ENCODE peak calls at places on chromosomes 12 and 14, in five cellular contexts. N, S, Z, J and Q are unnamed samples.

GRCh38 chr14:80927385-80927989 is 14.1 kb downstream of the CEP128 start:
- DNase-seq in N (no peak), S (no peak), Z (no peak), J (no peak), Q (no peak)

GRCh38 chr14:40394634-40395340 is 962.6 kb upstream of the FBXO33 start:
- DNase-seq in N (no peak), S (no peak), Z (no peak), J (no peak), Q (no peak)

GRCh38 chr12:124428136-124428791 is 133.4 kb downstream of the RFLNA start:
- DNase-seq in N (no peak), S (peak), Z (no peak), J (no peak), Q (no peak)

GRCh38 chr14:51448831-51449665 is 202.7 kb upstream of the FRMD6 start:
- DNase-seq in N (no peak), S (no peak), Z (no peak), J (no peak), Q (no peak)

GRCh38 chr12:14949631-14950030 is 11.3 kb upstream of the ERP27 start:
- DNase-seq in N (no peak), S (no peak), Z (no peak), J (no peak), Q (no peak)

GRCh38 chr12:44788731-44789130 is 87.4 kb downstream of the NELL2 start:
- DNase-seq in N (no peak), S (no peak), Z (no peak), J (no peak), Q (no peak)

GRCh38 chr12:113722747-113723146 is 243.4 kb downstream of the RBM19 start:
- DNase-seq in N (no peak), S (no peak), Z (no peak), J (no peak), Q (no peak)

GRCh38 chr14:94066089-94066676 is 14.8 kb downstream of the DDX24 start:
- DNase-seq in N (peak), S (no peak), Z (no peak), J (peak), Q (no peak)

GRCh38 chr12:125276567-125276966 is 211.3 kb downstream of the AACS start:
- DNase-seq in N (no peak), S (no peak), Z (no peak), J (no peak), Q (no peak)

GRCh38 chr12:101570022-101570421 is 24.7 kb upstream of the MYBPC1 start:
- DNase-seq in N (peak), S (no peak), Z (no peak), J (peak), Q (no peak)

DNA sequence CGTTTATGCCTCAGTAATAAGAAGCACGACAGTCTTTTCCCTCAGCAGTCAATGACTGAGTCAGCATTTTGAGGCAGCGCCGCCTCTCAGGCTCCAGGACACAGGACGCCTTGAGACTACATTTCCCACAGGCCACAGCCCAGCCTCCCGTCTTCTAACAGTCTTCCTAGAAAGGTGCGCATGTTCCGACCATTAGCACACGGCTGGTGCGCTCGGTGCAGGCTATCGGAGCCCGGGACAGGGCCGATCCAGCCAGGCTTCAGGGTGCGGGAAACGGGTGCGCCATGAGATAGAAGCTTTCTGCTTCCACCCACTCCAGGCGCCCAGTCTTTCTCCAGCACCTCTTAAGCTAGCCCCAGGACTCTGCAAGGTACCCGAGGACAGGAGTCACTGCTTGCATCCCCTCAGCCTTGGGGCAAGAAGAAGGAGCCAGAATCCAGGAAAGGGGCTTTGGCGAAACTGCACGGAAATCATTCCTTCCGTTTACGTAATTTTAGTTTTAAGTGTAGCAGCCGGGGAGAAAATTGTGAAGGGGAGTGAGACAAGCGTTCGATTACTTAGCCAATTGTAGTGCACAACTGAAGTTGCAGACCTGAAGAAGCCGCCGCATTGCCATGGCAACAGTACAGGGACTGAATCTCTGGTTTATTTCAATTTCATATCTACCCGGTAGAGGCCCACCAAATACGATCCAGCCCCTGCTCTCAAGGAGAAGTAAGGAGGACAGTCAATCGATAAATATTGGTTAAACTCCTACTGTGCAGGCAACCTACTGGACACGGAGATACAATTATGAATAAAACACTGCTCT is 53.9 kb downstream of the ZNF641 start:
- DNase-seq in N (peak), S (peak), Z (peak), J (no peak), Q (peak)
- H3K27ac ChIP-seq in N (peak), S (peak), Z (no peak), J (no peak), Q (no peak)

DNA sequence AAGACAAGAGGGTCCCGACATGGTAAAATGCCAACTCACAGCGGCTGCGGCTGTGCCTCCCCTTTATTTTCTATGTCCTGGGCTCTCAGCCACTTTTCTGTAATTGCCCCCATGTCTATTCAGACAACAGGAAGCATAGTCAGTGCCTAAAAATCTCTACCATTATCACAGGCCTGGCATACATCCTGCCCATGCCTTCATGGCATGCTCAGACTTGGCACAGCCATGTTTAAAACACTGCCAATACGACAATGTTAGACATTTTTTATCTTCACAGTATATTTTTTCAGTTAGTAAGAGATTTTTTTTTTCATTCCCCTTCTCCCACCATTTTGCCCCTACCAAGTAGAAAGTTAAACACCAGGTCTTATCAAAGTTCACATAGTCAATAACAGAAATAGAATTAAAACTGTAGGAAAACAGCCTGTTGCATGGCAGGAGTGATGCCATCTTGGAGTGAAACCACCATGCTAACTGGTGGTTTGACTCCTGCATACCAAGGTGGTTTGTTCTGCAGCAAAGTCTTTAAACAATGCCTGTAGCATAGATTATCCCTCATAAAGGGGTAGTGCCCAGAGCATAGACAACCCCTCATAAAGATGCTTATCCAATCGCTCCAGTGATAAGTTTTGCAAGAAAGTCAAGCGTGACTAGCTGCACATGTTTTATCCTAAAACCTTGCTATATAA is 18.9 kb upstream of the CERS5 start:
- DNase-seq in N (no peak), S (no peak), Z (no peak), J (no peak), Q (no peak)
- H3K4me3 ChIP-seq in N (no peak), S (no peak), Z (no peak), J (no peak), Q (no peak)

GRCh38 chr12:105750096-105750495 is 388.7 kb downstream of the NUAK1 start:
- DNase-seq in N (no peak), S (no peak), Z (no peak), J (no peak), Q (no peak)
- TF ChIP-seq EP300 in N (no peak), S (no peak), Z (no peak), J (no peak), Q (no peak)

DNA sequence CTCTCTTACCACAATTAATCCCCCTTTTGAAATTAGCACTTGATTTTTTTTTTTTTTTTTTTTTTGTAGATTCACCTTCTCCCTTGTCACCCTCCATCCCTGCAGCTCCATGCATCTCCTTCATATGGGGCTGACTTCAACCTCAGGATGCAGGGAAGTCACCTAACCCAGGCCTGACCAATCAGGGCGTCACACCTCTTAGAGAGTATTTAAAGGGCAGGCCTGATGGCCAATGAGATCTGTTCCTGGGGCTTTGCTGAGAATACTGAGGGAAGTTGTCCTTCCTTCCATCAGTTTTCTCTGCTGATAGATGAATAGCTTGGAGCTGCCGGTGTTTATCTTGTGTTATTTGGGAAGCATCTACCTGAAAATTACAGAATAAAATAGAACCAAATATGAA is 1104.7 kb upstream of the TMEM132C start:
- DNase-seq in N (peak), S (no peak), Z (no peak), J (no peak), Q (no peak)
- H3K27ac ChIP-seq in N (no peak), S (no peak), Z (no peak), J (no peak), Q (no peak)

DNA sequence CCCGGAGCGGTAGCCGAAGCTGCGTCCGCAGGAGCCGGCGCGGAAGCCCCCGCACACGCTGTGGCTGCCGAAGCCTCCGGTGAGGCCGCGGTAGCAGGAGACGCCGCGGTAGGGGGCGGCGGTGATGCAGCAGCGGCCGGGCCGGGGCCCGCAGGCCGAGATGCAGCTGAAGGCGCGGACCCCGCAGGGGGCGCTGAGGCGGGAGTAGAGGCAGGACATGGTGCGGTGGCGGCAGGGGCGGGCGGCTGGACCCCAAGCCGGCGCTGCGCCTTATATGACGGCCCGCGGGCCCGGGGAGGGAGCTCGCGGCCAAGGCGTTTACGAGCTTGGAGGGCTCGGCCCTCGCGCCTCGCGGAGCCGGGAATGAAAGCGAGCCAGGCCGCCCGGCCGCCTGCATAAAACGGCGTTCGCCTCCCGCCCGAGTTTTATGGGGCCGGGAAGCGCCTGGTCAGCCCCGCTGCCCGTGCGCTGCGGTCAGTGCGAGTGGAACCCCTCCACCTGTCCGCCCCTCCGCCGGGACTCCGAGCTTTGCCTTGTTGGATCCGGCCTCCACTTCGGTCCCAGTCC is 16.0 kb upstream of the KRT86 start:
- DNase-seq in N (no peak), S (no peak), Z (peak), J (no peak), Q (peak)
- H3K4me3 ChIP-seq in N (no peak), S (no peak), Z (peak), J (no peak), Q (peak)

DNA sequence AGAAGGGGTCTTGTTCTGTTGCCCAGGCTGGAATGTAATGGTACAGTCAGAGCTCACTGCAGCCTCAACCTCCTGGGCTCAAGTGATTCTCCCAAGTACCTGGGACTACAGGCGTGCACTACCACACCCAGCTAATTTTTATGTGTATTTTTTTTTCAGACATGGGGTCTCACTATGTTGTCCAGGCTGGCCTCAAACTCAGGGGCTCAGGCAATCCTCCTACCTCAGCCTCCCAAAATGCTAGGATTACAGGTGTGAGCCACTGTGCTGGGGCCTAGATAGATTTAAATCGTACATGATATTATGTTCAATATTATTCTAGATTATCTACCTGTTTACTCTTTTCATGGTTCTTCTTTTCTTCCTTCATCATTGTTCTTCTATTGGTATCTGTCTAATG is 61.5 kb downstream of the IFT81 start:
- DNase-seq in N (no peak), S (no peak), Z (no peak), J (no peak), Q (no peak)
- TF ChIP-seq EP300 in N (no peak), S (no peak), Z (no peak), J (no peak), Q (no peak)

GRCh38 chr14:75299064-75299463 is 20.4 kb downstream of the FOS start:
- DNase-seq in N (no peak), S (peak), Z (peak), J (no peak), Q (no peak)
- H3K27ac ChIP-seq in N (peak), S (peak), Z (peak), J (no peak), Q (peak)

GRCh38 chr14:76769636-76770292 is 8.5 kb downstream of the VASH1 start:
- DNase-seq in N (no peak), S (no peak), Z (no peak), J (no peak), Q (no peak)

GRCh38 chr14:76768671-76769500 is 7.6 kb downstream of the VASH1 start:
- DNase-seq in N (no peak), S (no peak), Z (no peak), J (no peak), Q (no peak)

GRCh38 chr14:76770521-76771431 is 9.5 kb downstream of the VASH1 start:
- DNase-seq in N (no peak), S (no peak), Z (no peak), J (no peak), Q (no peak)

GRCh38 chr14:76767681-76768055 is 6.4 kb downstream of the VASH1 start:
- DNase-seq in N (no peak), S (no peak), Z (no peak), J (no peak), Q (no peak)

GRCh38 chr14:76768201-76768656 is 7.0 kb downstream of the VASH1 start:
- DNase-seq in N (no peak), S (no peak), Z (no peak), J (no peak), Q (peak)
- H3K4me3 ChIP-seq in N (no peak), S (no peak), Z (no peak), J (no peak), Q (no peak)

GRCh38 chr14:76900406-76901085 is 74.3 kb downstream of the LRRC74A start:
- DNase-seq in N (no peak), S (no peak), Z (no peak), J (no peak), Q (no peak)

GRCh38 chr14:76902591-76902990 is 76.4 kb downstream of the LRRC74A start:
- DNase-seq in N (no peak), S (no peak), Z (no peak), J (no peak), Q (no peak)

GRCh38 chr14:76904740-76905569 is 78.7 kb downstream of the LRRC74A start:
- DNase-seq in N (peak), S (peak), Z (peak), J (peak), Q (peak)

GRCh38 chr14:76901171-76902055 is 75.2 kb downstream of the LRRC74A start:
- DNase-seq in N (no peak), S (no peak), Z (no peak), J (no peak), Q (no peak)

DNA sequence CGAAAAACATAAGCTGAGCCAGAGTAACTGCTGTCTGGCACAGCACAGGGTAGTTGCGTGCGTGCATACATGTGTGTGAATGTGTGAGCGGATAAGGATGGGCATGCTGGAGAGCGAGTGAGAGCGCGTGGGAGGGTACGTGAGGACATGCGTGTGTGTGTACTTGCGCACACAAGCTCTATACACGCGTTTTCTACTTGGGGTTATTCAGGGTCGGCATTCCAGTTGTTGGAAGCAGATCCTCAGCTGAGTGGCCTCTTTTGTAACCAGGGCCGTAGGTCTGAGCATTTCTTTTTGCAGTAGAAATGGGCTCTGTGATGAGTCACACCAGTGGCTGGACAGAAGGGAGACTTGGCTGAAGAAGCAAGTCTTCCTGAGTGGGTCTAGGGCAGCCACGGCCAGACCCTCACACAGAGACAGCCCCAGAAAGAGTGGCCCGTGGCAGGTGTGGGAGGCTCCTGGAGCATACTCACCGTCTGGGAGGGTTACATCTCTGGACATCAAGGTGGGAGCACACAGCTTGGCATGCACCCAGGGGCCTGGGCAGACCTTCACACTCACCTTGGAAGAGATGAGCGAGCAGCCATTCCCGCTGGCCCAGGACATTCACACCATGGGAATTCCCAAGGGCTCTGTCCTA is 78.0 kb downstream of the LRRC74A start:
- DNase-seq in N (peak), S (peak), Z (no peak), J (no peak), Q (no peak)
- TF ChIP-seq EP300 in N (no peak), S (no peak), Z (no peak), J (no peak), Q (peak)

GRCh38 chr14:92421756-92422155 is 91.8 kb upstream of the RIN3 start:
- DNase-seq in N (no peak), S (no peak), Z (no peak), J (no peak), Q (no peak)

GRCh38 chr14:92427096-92427495 is 86.5 kb upstream of the RIN3 start:
- DNase-seq in N (no peak), S (no peak), Z (no peak), J (no peak), Q (no peak)

GRCh38 chr14:92430686-92431085 is 82.9 kb upstream of the RIN3 start:
- DNase-seq in N (no peak), S (no peak), Z (no peak), J (no peak), Q (no peak)

GRCh38 chr14:92426237-92426636 is 87.3 kb upstream of the RIN3 start:
- DNase-seq in N (no peak), S (no peak), Z (no peak), J (no peak), Q (no peak)

GRCh38 chr14:92425101-92425500 is 88.5 kb upstream of the RIN3 start:
- DNase-seq in N (peak), S (no peak), Z (no peak), J (peak), Q (no peak)
- H3K27ac ChIP-seq in N (no peak), S (no peak), Z (no peak), J (no peak), Q (no peak)